ENCODE peak calls at places on chromosomes 4 and X, in ten cellular contexts. One of them, this sample, is unnamed.

GRCh38 chrX:115650449-115650848 is 89.5 kb downstream of the PLS3 start:
- DNase-seq in hepatocyte: no peak
- DNase-seq in mammary epithelial cell: no peak
- DNase-seq in fibroblast of lung: peak; percentile 40
- DNase-seq in cardiac muscle cell: no peak
- DNase-seq in heart left ventricle: no peak
- DNase-seq in right atrium auricular region: no peak
- DNase-seq in ascending aorta: no peak
- DNase-seq in pancreas: no peak
- DNase-seq in OCI-LY7: no peak
- DNase-seq in this sample: no peak

GRCh38 chr4:143406523-143406922 is 69.8 kb downstream of the GAB1 start:
- DNase-seq in heart left ventricle: no peak
- DNase-seq in OCI-LY7: no peak
- DNase-seq in ascending aorta: peak; percentile 98
- DNase-seq in pancreas: no peak
- DNase-seq in mammary epithelial cell: peak; percentile 15
- DNase-seq in hepatocyte: peak; percentile 68
- DNase-seq in cardiac muscle cell: no peak
- DNase-seq in right atrium auricular region: peak; percentile 91
- DNase-seq in fibroblast of lung: peak; percentile 61
- DNase-seq in this sample: peak; percentile 59

GRCh38 chrX:72305286-72306084 is at the start of gene CITED1:
- DNase-seq in hepatocyte: no peak
- DNase-seq in ascending aorta: no peak
- DNase-seq in cardiac muscle cell: no peak
- DNase-seq in pancreas: peak; percentile 69
- DNase-seq in fibroblast of lung: peak; percentile 2
- DNase-seq in mammary epithelial cell: peak; percentile 7
- DNase-seq in heart left ventricle: no peak
- DNase-seq in OCI-LY7: no peak
- DNase-seq in right atrium auricular region: no peak
- DNase-seq in this sample: no peak

GRCh38 chr4:130187587-130187986 is 1091.6 kb downstream of the C4orf33 start:
- DNase-seq in ascending aorta: no peak
- DNase-seq in mammary epithelial cell: no peak
- DNase-seq in fibroblast of lung: no peak
- DNase-seq in pancreas: no peak
- DNase-seq in right atrium auricular region: no peak
- DNase-seq in hepatocyte: no peak
- DNase-seq in heart left ventricle: no peak
- DNase-seq in cardiac muscle cell: no peak
- DNase-seq in OCI-LY7: no peak
- DNase-seq in this sample: no peak

GRCh38 chrX:14361430-14361829 is 167.9 kb upstream of the GLRA2 start:
- DNase-seq in ascending aorta: no peak
- DNase-seq in OCI-LY7: no peak
- DNase-seq in mammary epithelial cell: no peak
- DNase-seq in heart left ventricle: no peak
- DNase-seq in pancreas: no peak
- DNase-seq in right atrium auricular region: no peak
- DNase-seq in cardiac muscle cell: no peak
- DNase-seq in hepatocyte: no peak
- DNase-seq in fibroblast of lung: no peak
- DNase-seq in this sample: no peak

GRCh38 chr4:54085284-54085683 is 14.7 kb upstream of the GSX2 start:
- DNase-seq in ascending aorta: no peak
- DNase-seq in hepatocyte: no peak
- DNase-seq in heart left ventricle: no peak
- DNase-seq in OCI-LY7: no peak
- DNase-seq in cardiac muscle cell: no peak
- DNase-seq in right atrium auricular region: peak; percentile 79
- DNase-seq in pancreas: no peak
- DNase-seq in mammary epithelial cell: peak; percentile 93
- DNase-seq in fibroblast of lung: peak; percentile 82
- DNase-seq in this sample: peak; percentile 83

GRCh38 chr4:13968723-13969122 is 341.2 kb upstream of the BOD1L1 start:
- DNase-seq in fibroblast of lung: peak; percentile 92
- DNase-seq in mammary epithelial cell: peak; percentile 39
- DNase-seq in OCI-LY7: no peak
- DNase-seq in cardiac muscle cell: no peak
- DNase-seq in heart left ventricle: no peak
- DNase-seq in hepatocyte: no peak
- DNase-seq in pancreas: no peak
- DNase-seq in right atrium auricular region: no peak
- DNase-seq in ascending aorta: no peak
- DNase-seq in this sample: no peak

GRCh38 chr4:155403886-155404285 is 27.1 kb upstream of the MAP9 start:
- DNase-seq in heart left ventricle: no peak
- DNase-seq in cardiac muscle cell: peak; percentile 65
- DNase-seq in right atrium auricular region: no peak
- DNase-seq in fibroblast of lung: peak; percentile 37
- DNase-seq in hepatocyte: peak; percentile 47
- DNase-seq in OCI-LY7: no peak
- DNase-seq in ascending aorta: no peak
- DNase-seq in pancreas: no peak
- DNase-seq in mammary epithelial cell: peak; percentile 23
- DNase-seq in this sample: no peak

GRCh38 chr4:6777636-6778281 is 4.8 kb upstream of the KIAA0232 start:
- DNase-seq in hepatocyte: no peak
- DNase-seq in cardiac muscle cell: no peak
- DNase-seq in right atrium auricular region: no peak
- DNase-seq in heart left ventricle: no peak
- DNase-seq in pancreas: no peak
- DNase-seq in mammary epithelial cell: no peak
- DNase-seq in fibroblast of lung: no peak
- DNase-seq in OCI-LY7: no peak
- DNase-seq in ascending aorta: peak; percentile 62
- DNase-seq in this sample: no peak

GRCh38 chr4:100982345-100982744 is 365.0 kb downstream of the PPP3CA start:
- DNase-seq in OCI-LY7: no peak
- DNase-seq in cardiac muscle cell: no peak
- DNase-seq in mammary epithelial cell: peak; percentile 44
- DNase-seq in pancreas: no peak
- DNase-seq in fibroblast of lung: no peak
- DNase-seq in hepatocyte: no peak
- DNase-seq in ascending aorta: no peak
- DNase-seq in heart left ventricle: no peak
- DNase-seq in right atrium auricular region: no peak
- DNase-seq in this sample: no peak

GRCh38 chr4:100977746-100978397 is 369.5 kb downstream of the PPP3CA start:
- DNase-seq in hepatocyte: no peak
- DNase-seq in mammary epithelial cell: peak; percentile 17
- DNase-seq in ascending aorta: no peak
- DNase-seq in cardiac muscle cell: no peak
- DNase-seq in OCI-LY7: no peak
- DNase-seq in heart left ventricle: no peak
- DNase-seq in right atrium auricular region: no peak
- DNase-seq in pancreas: no peak
- DNase-seq in fibroblast of lung: peak; percentile 80
- DNase-seq in this sample: no peak

GRCh38 chr4:100981447-100982204 is 365.7 kb downstream of the PPP3CA start:
- DNase-seq in heart left ventricle: no peak
- DNase-seq in fibroblast of lung: peak; percentile 81
- DNase-seq in cardiac muscle cell: no peak
- DNase-seq in pancreas: no peak
- DNase-seq in right atrium auricular region: no peak
- DNase-seq in hepatocyte: peak; percentile 5
- DNase-seq in ascending aorta: no peak
- DNase-seq in OCI-LY7: no peak
- DNase-seq in mammary epithelial cell: peak; percentile 32
- DNase-seq in this sample: no peak

GRCh38 chr4:100977274-100977673 is 370.1 kb downstream of the PPP3CA start:
- DNase-seq in heart left ventricle: no peak
- DNase-seq in hepatocyte: no peak
- DNase-seq in right atrium auricular region: no peak
- DNase-seq in mammary epithelial cell: no peak
- DNase-seq in cardiac muscle cell: no peak
- DNase-seq in OCI-LY7: no peak
- DNase-seq in ascending aorta: no peak
- DNase-seq in fibroblast of lung: no peak
- DNase-seq in pancreas: no peak
- DNase-seq in this sample: no peak
- H3K4me1 ChIP-seq in heart left ventricle: peaks cover 10% of the 10 kb centered on the region
- H3K4me1 ChIP-seq in hepatocyte: no peaks in the 10 kb centered on the region
- H3K4me1 ChIP-seq in right atrium auricular region: no peaks in the 10 kb centered on the region
- H3K4me1 ChIP-seq in mammary epithelial cell: peaks cover 10% of the 10 kb centered on the region
- H3K4me1 ChIP-seq in cardiac muscle cell: no peaks in the 10 kb centered on the region
- H3K4me1 ChIP-seq in OCI-LY7: no peaks in the 10 kb centered on the region
- H3K4me1 ChIP-seq in ascending aorta: no peaks in the 10 kb centered on the region
- H3K4me1 ChIP-seq in fibroblast of lung: no peaks in the 10 kb centered on the region
- H3K4me1 ChIP-seq in pancreas: no peaks in the 10 kb centered on the region
- H3K4me1 ChIP-seq in this sample: peaks cover 6% of the 10 kb centered on the region

GRCh38 chr4:73998040-73999011 is at the start of gene CXCL5:
- DNase-seq in hepatocyte: peak; percentile 68
- DNase-seq in heart left ventricle: peak; percentile 67
- DNase-seq in OCI-LY7: no peak
- DNase-seq in right atrium auricular region: peak; percentile 61
- DNase-seq in pancreas: peak; percentile 70
- DNase-seq in ascending aorta: peak; percentile 63
- DNase-seq in cardiac muscle cell: peak; percentile 28
- DNase-seq in fibroblast of lung: peak; percentile 53
- DNase-seq in mammary epithelial cell: no peak
- DNase-seq in this sample: no peak
- TF ChIP-seq CTCF in hepatocyte: no peak
- TF ChIP-seq CTCF in heart left ventricle: peak; percentile 22
- TF ChIP-seq CTCF in OCI-LY7: no peak
- TF ChIP-seq CTCF in right atrium auricular region: peak; percentile 10
- TF ChIP-seq CTCF in pancreas: no peak
- TF ChIP-seq CTCF in ascending aorta: no peak
- TF ChIP-seq CTCF in cardiac muscle cell: peak; percentile 46
- TF ChIP-seq CTCF in fibroblast of lung: peak; percentile 26
- TF ChIP-seq CTCF in mammary epithelial cell: no peak
- TF ChIP-seq CTCF in this sample: no peak

GRCh38 chrX:30931920-30932319 is 42.9 kb upstream of the TAB3 start:
- DNase-seq in hepatocyte: no peak
- DNase-seq in right atrium auricular region: no peak
- DNase-seq in OCI-LY7: no peak
- DNase-seq in heart left ventricle: no peak
- DNase-seq in fibroblast of lung: no peak
- DNase-seq in cardiac muscle cell: no peak
- DNase-seq in pancreas: no peak
- DNase-seq in mammary epithelial cell: no peak
- DNase-seq in ascending aorta: no peak
- DNase-seq in this sample: no peak
- H3K4me3 ChIP-seq in hepatocyte: no peak overlapping the region
- H3K4me3 ChIP-seq in right atrium auricular region: no peak overlapping the region
- H3K4me3 ChIP-seq in OCI-LY7: no peak overlapping the region
- H3K4me3 ChIP-seq in heart left ventricle: no peak overlapping the region
- H3K4me3 ChIP-seq in fibroblast of lung: no peak overlapping the region
- H3K4me3 ChIP-seq in cardiac muscle cell: no peak overlapping the region
- H3K4me3 ChIP-seq in pancreas: no peak overlapping the region
- H3K4me3 ChIP-seq in mammary epithelial cell: no peak overlapping the region
- H3K4me3 ChIP-seq in ascending aorta: no peak overlapping the region
- H3K4me3 ChIP-seq in this sample: no peak overlapping the region

DNA sequence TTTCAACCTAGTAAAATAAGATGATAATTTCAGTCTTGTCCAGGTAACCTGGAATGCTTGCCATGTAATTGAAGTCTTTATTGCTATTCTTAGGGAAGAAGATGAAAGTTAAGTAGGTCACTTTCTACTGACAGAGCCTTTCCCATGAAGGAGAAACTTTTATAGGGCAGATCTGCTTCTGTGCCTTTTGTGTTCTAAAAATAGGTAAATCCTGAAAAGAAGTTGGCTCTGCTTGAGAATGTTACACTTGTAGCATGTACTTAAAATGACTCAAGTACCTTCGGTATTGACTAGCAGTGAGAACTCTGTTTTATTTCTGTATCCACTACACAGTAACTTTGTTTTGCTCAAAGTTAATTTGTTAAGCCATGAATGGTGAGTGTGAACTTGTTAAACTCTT is 52.8 kb downstream of the SEPTIN11 start:
- DNase-seq in heart left ventricle: no peak
- DNase-seq in ascending aorta: no peak
- DNase-seq in right atrium auricular region: no peak
- DNase-seq in fibroblast of lung: peak; percentile 80
- DNase-seq in pancreas: no peak
- DNase-seq in cardiac muscle cell: peak; percentile 67
- DNase-seq in hepatocyte: no peak
- DNase-seq in OCI-LY7: no peak
- DNase-seq in mammary epithelial cell: no peak
- DNase-seq in this sample: no peak
- H3K4me1 ChIP-seq in heart left ventricle: peaks cover 35% of the 10 kb centered on the region
- H3K4me1 ChIP-seq in ascending aorta: peaks cover 14% of the 10 kb centered on the region
- H3K4me1 ChIP-seq in right atrium auricular region: no peaks in the 10 kb centered on the region
- H3K4me1 ChIP-seq in fibroblast of lung: peaks cover 30% of the 10 kb centered on the region
- H3K4me1 ChIP-seq in pancreas: no peaks in the 10 kb centered on the region
- H3K4me1 ChIP-seq in cardiac muscle cell: peaks cover 31% of the 10 kb centered on the region
- H3K4me1 ChIP-seq in hepatocyte: peaks cover 27% of the 10 kb centered on the region
- H3K4me1 ChIP-seq in OCI-LY7: no peaks in the 10 kb centered on the region
- H3K4me1 ChIP-seq in mammary epithelial cell: peaks cover 13% of the 10 kb centered on the region
- H3K4me1 ChIP-seq in this sample: peaks cover 15% of the 10 kb centered on the region

GRCh38 chr4:47839259-47839658 is 1.4 kb upstream of the CORIN start:
- DNase-seq in heart left ventricle: no peak
- DNase-seq in fibroblast of lung: peak; percentile 12
- DNase-seq in cardiac muscle cell: peak; percentile 65
- DNase-seq in OCI-LY7: peak; percentile 38
- DNase-seq in hepatocyte: peak; percentile 31
- DNase-seq in ascending aorta: no peak
- DNase-seq in pancreas: no peak
- DNase-seq in mammary epithelial cell: peak; percentile 20
- DNase-seq in right atrium auricular region: peak; percentile 76
- DNase-seq in this sample: no peak
- TF ChIP-seq CTCF in heart left ventricle: peak; percentile 48
- TF ChIP-seq CTCF in fibroblast of lung: peak; percentile 47
- TF ChIP-seq CTCF in cardiac muscle cell: peak; percentile 45
- TF ChIP-seq CTCF in OCI-LY7: peak; percentile 64
- TF ChIP-seq CTCF in hepatocyte: peak; percentile 25
- TF ChIP-seq CTCF in ascending aorta: no peak
- TF ChIP-seq CTCF in pancreas: no peak
- TF ChIP-seq CTCF in mammary epithelial cell: no peak
- TF ChIP-seq CTCF in right atrium auricular region: peak; percentile 62
- TF ChIP-seq CTCF in this sample: no peak

GRCh38 chr4:61200195-61200990 is at the start of gene ADGRL3:
- DNase-seq in hepatocyte: peak; percentile 73
- DNase-seq in ascending aorta: peak; percentile 68
- DNase-seq in cardiac muscle cell: peak; percentile 78
- DNase-seq in fibroblast of lung: peak; percentile 60
- DNase-seq in pancreas: peak; percentile 63
- DNase-seq in heart left ventricle: peak; percentile 72
- DNase-seq in OCI-LY7: no peak
- DNase-seq in right atrium auricular region: no peak
- DNase-seq in mammary epithelial cell: peak; percentile 56
- DNase-seq in this sample: no peak
- H3K4me3 ChIP-seq in hepatocyte: peak within 1 kb of the TSS; percentile 92
- H3K4me3 ChIP-seq in ascending aorta: peak within 1 kb of the TSS; percentile 88
- H3K4me3 ChIP-seq in cardiac muscle cell: peak within 1 kb of the TSS; percentile 59
- H3K4me3 ChIP-seq in fibroblast of lung: no peak within 1 kb of the TSS
- H3K4me3 ChIP-seq in pancreas: peak within 1 kb of the TSS; percentile 45
- H3K4me3 ChIP-seq in heart left ventricle: peak within 1 kb of the TSS; percentile 65
- H3K4me3 ChIP-seq in OCI-LY7: no peak within 1 kb of the TSS
- H3K4me3 ChIP-seq in right atrium auricular region: peak within 1 kb of the TSS; percentile 59
- H3K4me3 ChIP-seq in mammary epithelial cell: peak within 1 kb of the TSS; percentile 63
- H3K4me3 ChIP-seq in this sample: peak within 1 kb of the TSS; percentile 47